ENCODE peak calls at places on chromosomes 4 and X, in four cellular contexts. One of them, this sample, is unnamed.

GRCh38 chr4:79053754-79054153 is 114.5 kb upstream of the PAQR3 start:
- DNase-seq in transverse colon: no peak
- DNase-seq in hepatocyte: no peak
- DNase-seq in heart left ventricle: no peak
- DNase-seq in this sample: no peak

GRCh38 chrX:155221351-155221750 is 5.1 kb downstream of the VBP1 start:
- DNase-seq in transverse colon: no peak
- DNase-seq in hepatocyte: no peak
- DNase-seq in heart left ventricle: no peak
- DNase-seq in this sample: no peak

GRCh38 chr4:10740227-10740626 is 55.7 kb upstream of the CLNK start:
- DNase-seq in transverse colon: no peak
- DNase-seq in hepatocyte: no peak
- DNase-seq in heart left ventricle: no peak
- DNase-seq in this sample: no peak

GRCh38 chrX:129769467-129770154 is 10.1 kb upstream of the SASH3 start:
- DNase-seq in transverse colon: peak; percentile 53
- DNase-seq in hepatocyte: no peak
- DNase-seq in heart left ventricle: no peak
- DNase-seq in this sample: no peak

GRCh38 chr4:56286763-56287162 is 100.5 kb downstream of the AASDH start:
- DNase-seq in transverse colon: no peak
- DNase-seq in hepatocyte: no peak
- DNase-seq in heart left ventricle: no peak
- DNase-seq in this sample: no peak

GRCh38 chr4:39698424-39699009 is 581 bp downstream of the UBE2K start:
- DNase-seq in transverse colon: peak; percentile 59
- DNase-seq in hepatocyte: peak; percentile 60
- DNase-seq in heart left ventricle: peak; percentile 75
- DNase-seq in this sample: peak; percentile 62

GRCh38 chr4:3820016-3820805 is 54.0 kb downstream of the ADRA2C start:
- DNase-seq in transverse colon: no peak
- DNase-seq in hepatocyte: no peak
- DNase-seq in heart left ventricle: peak; percentile 47
- DNase-seq in this sample: peak; percentile 38

GRCh38 chrX:2627272-2627867 is 63.7 kb upstream of the CD99 start:
- DNase-seq in transverse colon: peak; percentile 22
- DNase-seq in hepatocyte: peak; percentile 52
- DNase-seq in heart left ventricle: no peak
- DNase-seq in this sample: no peak

GRCh38 chr4:53713767-53714166 is 122.5 kb upstream of the LNX1 start:
- DNase-seq in transverse colon: no peak
- DNase-seq in hepatocyte: no peak
- DNase-seq in heart left ventricle: no peak
- DNase-seq in this sample: no peak

GRCh38 chr4:99835942-99836341 is 19.3 kb downstream of the DAPP1 start:
- DNase-seq in transverse colon: no peak
- DNase-seq in hepatocyte: no peak
- DNase-seq in heart left ventricle: no peak
- DNase-seq in this sample: no peak

GRCh38 chr4:30632751-30633150 is 87.4 kb upstream of the PCDH7 start:
- DNase-seq in transverse colon: no peak
- DNase-seq in hepatocyte: no peak
- DNase-seq in heart left ventricle: no peak
- DNase-seq in this sample: no peak

GRCh38 chr4:142467086-142467485 is 379.0 kb downstream of the INPP4B start:
- DNase-seq in transverse colon: no peak
- DNase-seq in hepatocyte: no peak
- DNase-seq in heart left ventricle: no peak
- DNase-seq in this sample: no peak

GRCh38 chr4:26226978-26227377 is 93.8 kb upstream of the RBPJ start:
- DNase-seq in transverse colon: no peak
- DNase-seq in hepatocyte: no peak
- DNase-seq in heart left ventricle: no peak
- DNase-seq in this sample: no peak

GRCh38 chrX:13825178-13825762 is 8.4 kb upstream of the GPM6B start:
- DNase-seq in transverse colon: no peak
- DNase-seq in hepatocyte: no peak
- DNase-seq in heart left ventricle: no peak
- DNase-seq in this sample: no peak

GRCh38 chr4:79913581-79913980 is 159.4 kb downstream of the ANTXR2 start:
- DNase-seq in transverse colon: no peak
- DNase-seq in hepatocyte: no peak
- DNase-seq in heart left ventricle: no peak
- DNase-seq in this sample: no peak

GRCh38 chr4:156946508-156947197 is 24.9 kb downstream of the PDGFC start:
- DNase-seq in transverse colon: no peak
- DNase-seq in hepatocyte: peak; percentile 53
- DNase-seq in heart left ventricle: no peak
- DNase-seq in this sample: no peak

GRCh38 chr4:138650917-138651564 is 364.5 kb upstream of the NOCT start:
- DNase-seq in transverse colon: no peak
- DNase-seq in hepatocyte: peak; percentile 15
- DNase-seq in heart left ventricle: no peak
- DNase-seq in this sample: no peak

GRCh38 chrX:6758234-6758633 is 223.3 kb upstream of the VCX3A start:
- DNase-seq in transverse colon: no peak
- DNase-seq in hepatocyte: no peak
- DNase-seq in heart left ventricle: no peak
- DNase-seq in this sample: no peak
- H3K9me3 ChIP-seq in transverse colon: no peaks in the 10 kb centered on the region
- H3K9me3 ChIP-seq in hepatocyte: no peaks in the 10 kb centered on the region
- H3K9me3 ChIP-seq in heart left ventricle: no peaks in the 10 kb centered on the region
- H3K9me3 ChIP-seq in this sample: no peaks in the 10 kb centered on the region

DNA sequence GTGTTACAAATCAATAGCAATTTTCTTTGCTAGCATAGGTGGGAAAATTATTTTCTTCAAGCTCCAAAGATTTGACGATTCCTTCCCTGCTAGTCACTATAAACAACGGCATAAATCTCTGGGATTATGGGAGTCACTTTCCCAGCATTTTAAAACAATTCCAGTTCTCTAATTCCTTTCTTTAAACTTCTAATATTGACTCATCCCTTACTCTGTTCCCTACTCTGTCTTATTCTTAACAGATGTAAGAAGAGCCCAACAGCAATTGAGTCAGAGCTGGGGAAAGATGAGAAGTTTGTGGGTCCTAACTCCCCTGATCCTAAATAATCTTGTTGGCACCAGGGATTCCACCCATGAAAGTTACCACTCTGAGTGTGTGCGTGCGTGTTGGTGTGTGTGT is 47.4 kb upstream of the IL21 start:
- DNase-seq in transverse colon: no peak
- DNase-seq in hepatocyte: no peak
- DNase-seq in heart left ventricle: no peak
- DNase-seq in this sample: no peak
- H3K27ac ChIP-seq in transverse colon: no peak overlapping the region
- H3K27ac ChIP-seq in hepatocyte: no peak overlapping the region
- H3K27ac ChIP-seq in heart left ventricle: no peak overlapping the region
- H3K27ac ChIP-seq in this sample: no peak overlapping the region

GRCh38 chrX:153685179-153685536 is 2.6 kb upstream of the SLC6A8 start:
- DNase-seq in transverse colon: no peak
- DNase-seq in hepatocyte: no peak
- DNase-seq in heart left ventricle: no peak
- DNase-seq in this sample: no peak

GRCh38 chrX:153685751-153686676 is 1.7 kb upstream of the SLC6A8 start:
- DNase-seq in transverse colon: peak; percentile 9
- DNase-seq in hepatocyte: no peak
- DNase-seq in heart left ventricle: no peak
- DNase-seq in this sample: no peak

GRCh38 chrX:153684447-153685178 is 3.1 kb upstream of the SLC6A8 start:
- DNase-seq in transverse colon: no peak
- DNase-seq in hepatocyte: no peak
- DNase-seq in heart left ventricle: no peak
- DNase-seq in this sample: no peak

DNA sequence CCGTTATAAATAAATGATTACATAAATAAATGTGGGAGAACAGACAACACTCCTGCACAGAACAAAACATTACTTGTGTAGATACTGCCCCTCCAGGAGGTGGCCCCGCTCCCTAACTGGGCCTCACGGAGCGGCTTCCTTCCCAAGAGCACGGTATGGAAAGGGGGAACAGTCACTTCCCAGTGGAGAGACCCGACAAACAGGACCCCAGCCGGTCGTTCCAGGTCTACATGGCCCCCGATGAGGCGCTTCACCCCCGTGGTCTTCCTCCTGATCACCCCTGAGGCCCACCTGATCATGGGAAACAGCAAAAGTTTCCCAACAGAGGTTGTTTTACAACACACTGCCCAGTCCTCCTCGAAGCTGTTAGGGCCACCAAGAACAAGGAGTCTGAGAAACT is 6.6 kb upstream of the SLC6A8 start:
- DNase-seq in transverse colon: no peak
- DNase-seq in hepatocyte: no peak
- DNase-seq in heart left ventricle: no peak
- DNase-seq in this sample: no peak
- TF ChIP-seq CTCF in transverse colon: no peak
- TF ChIP-seq CTCF in hepatocyte: no peak
- TF ChIP-seq CTCF in heart left ventricle: no peak
- TF ChIP-seq CTCF in this sample: no peak

GRCh38 chr4:73974352-73974751 is 7.5 kb downstream of the PF4 start:
- DNase-seq in transverse colon: no peak
- DNase-seq in hepatocyte: no peak
- DNase-seq in heart left ventricle: no peak
- DNase-seq in this sample: no peak
- H3K9me3 ChIP-seq in transverse colon: peaks cover 17% of the 10 kb centered on the region
- H3K9me3 ChIP-seq in hepatocyte: no peaks in the 10 kb centered on the region
- H3K9me3 ChIP-seq in heart left ventricle: no peaks in the 10 kb centered on the region
- H3K9me3 ChIP-seq in this sample: peaks cover 38% of the 10 kb centered on the region

This sample was measured in lower lobe of right lung.